ENCODE peak calls at places on chromosomes 11 and 22, in four cellular contexts. E is heart left ventricle, T is uterus, X is Peyer's patch. C is an unnamed sample. For H3K9me3, the result is how much of the 10 kb centered on the place peaks cover.

GRCh38 chr11:45233121-45233803 is 52.9 kb downstream of the SYT13 start:
- DNase-seq in E (peak), X (peak), T (peak), C (peak)

GRCh38 chr11:14898286-14899086 is 6.5 kb upstream of the CYP2R1 start:
- DNase-seq in T (no peak), X (no peak), E (no peak), C (no peak)

GRCh38 chr22:43011079-43011478 is 3.9 kb downstream of the PACSIN2 start:
- DNase-seq in E (no peak), X (no peak), T (no peak), C (peak)

GRCh38 chr11:65506770-65507485 is 8.1 kb downstream of the MALAT1 start:
- DNase-seq in X (peak), E (peak), T (no peak), C (no peak)

GRCh38 chr11:83641511-83641910 is 355.3 kb upstream of the CCDC90B start:
- DNase-seq in T (peak), E (peak), X (no peak), C (no peak)

GRCh38 chr11:77299528-77299993 is 1.9 kb downstream of the GDPD4 start:
- DNase-seq in E (no peak), T (no peak), X (peak), C (no peak)

GRCh38 chr11:126544311-126545056 is 189.0 kb downstream of the ST3GAL4 start:
- DNase-seq in X (no peak), E (no peak), T (peak), C (no peak)

GRCh38 chr22:37263966-37264887 is 18.1 kb upstream of the CYTH4 start:
- DNase-seq in T (no peak), X (no peak), E (no peak), C (no peak)

GRCh38 chr22:21726650-21727049 is 8.9 kb downstream of the YPEL1 start:
- DNase-seq in X (no peak), E (no peak), T (no peak), C (no peak)

GRCh38 chr22:47122441-47123000 is 360.1 kb downstream of the TBC1D22A start:
- DNase-seq in X (no peak), T (no peak), E (no peak), C (peak)

GRCh38 chr11:128701086-128701485 is 7.2 kb downstream of the FLI1 start:
- DNase-seq in T (no peak), E (no peak), X (no peak), C (no peak)

GRCh38 chr11:74492084-74492483 is 1.4 kb downstream of the LIPT2 start:
- DNase-seq in E (no peak), T (no peak), X (no peak), C (no peak)

GRCh38 chr11:68383976-68384501 is 71.6 kb downstream of the LRP5 start:
- DNase-seq in T (peak), E (peak), X (peak), C (no peak)

GRCh38 chr11:129324533-129325175 is 51.0 kb upstream of the BARX2 start:
- DNase-seq in X (peak), E (no peak), T (no peak), C (peak)

GRCh38 chr22:37309221-37310074 is 27.1 kb downstream of the CYTH4 start:
- DNase-seq in E (no peak), T (no peak), X (peak), C (no peak)

DNA sequence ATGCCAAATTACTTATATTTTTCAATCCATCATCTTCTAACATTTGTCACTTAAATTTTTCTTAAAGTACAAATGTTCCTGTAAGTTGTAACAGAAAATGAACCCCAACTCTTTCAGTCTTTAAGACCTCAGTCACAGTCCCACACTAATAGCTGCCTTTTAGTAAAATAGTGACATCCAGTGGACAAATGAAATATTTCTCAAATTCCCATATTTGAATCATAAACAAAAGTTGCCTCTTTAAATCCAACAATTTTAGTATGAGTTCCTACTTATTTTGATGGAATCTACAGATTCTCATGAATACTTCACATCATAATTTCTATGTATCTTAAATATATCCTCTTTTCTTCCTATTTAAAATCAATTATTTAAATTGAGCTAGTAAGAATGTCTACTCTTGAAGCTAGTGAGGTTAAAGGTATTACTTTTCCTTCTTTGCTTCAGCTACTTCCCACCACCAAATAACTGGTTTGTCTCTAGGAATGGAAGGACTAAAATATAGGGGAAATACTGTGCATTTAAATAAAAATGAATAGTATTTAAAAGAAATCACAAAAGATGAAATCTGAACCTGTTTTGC is 9.2 kb downstream of the LIN7C start:
- DNase-seq in T (no peak), E (no peak), X (no peak), C (no peak)
- TF ChIP-seq CTCF in T (peak), E (peak), X (peak), C (peak)

GRCh38 chr11:120337896-120338840 is 2.0 kb downstream of the ARHGEF12 start:
- DNase-seq in T (no peak), X (no peak), E (no peak), C (no peak)
- TF ChIP-seq POLR2A in T (no peak), X (no peak), E (no peak), C (no peak)

GRCh38 chr22:49062155-49063039 is 765.3 kb downstream of the BRD1 start:
- DNase-seq in T (no peak), X (no peak), E (no peak), C (no peak)
- H3K9me3 ChIP-seq in T (under half), X (under half), E (under half), C (under half)

GRCh38 chr11:11722861-11723260 is 101.1 kb upstream of the GALNT18 start:
- DNase-seq in T (no peak), X (no peak), E (no peak), C (no peak)
- TF ChIP-seq CTCF in T (no peak), X (no peak), E (no peak), C (no peak)

GRCh38 chr11:75814686-75815344 is at the start of gene UVRAG:
- DNase-seq in T (peak), X (peak), E (peak), C (peak)
- TF ChIP-seq POLR2A in T (peak), X (peak), E (peak), C (peak)

GRCh38 chr11:60367896-60368295 is 10.4 kb upstream of the MS4A7 start:
- DNase-seq in X (no peak), E (no peak), T (no peak), C (no peak)

GRCh38 chr11:60370252-60370810 is 8.0 kb upstream of the MS4A7 start:
- DNase-seq in T (no peak), E (no peak), X (no peak), C (no peak)

GRCh38 chr11:60370811-60371297 is 7.5 kb upstream of the MS4A7 start:
- DNase-seq in E (no peak), T (no peak), X (no peak), C (no peak)

GRCh38 chr11:60363542-60364525 is 14.5 kb upstream of the MS4A7 start:
- DNase-seq in E (peak), X (peak), T (peak), C (peak)

DNA sequence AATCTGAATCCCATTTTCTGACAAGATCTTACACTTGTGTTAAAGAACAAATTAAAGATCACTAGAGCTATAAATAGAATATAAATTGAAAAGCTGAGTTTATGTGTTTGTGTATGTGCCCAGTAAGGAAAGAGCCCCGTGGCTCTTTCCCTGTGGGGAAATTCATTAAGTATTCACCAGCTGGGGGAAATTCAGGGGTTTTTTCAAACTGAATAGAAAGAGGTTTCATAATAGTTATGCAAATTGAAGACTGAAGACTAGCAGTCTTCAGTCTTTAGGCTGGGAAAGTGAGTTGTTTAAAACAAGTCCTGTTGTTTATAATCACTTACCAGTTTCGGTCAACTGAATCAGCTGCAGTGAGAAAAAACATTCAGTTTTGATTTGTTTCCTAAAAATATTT is 11.3 kb upstream of the MS4A7 start:
- DNase-seq in X (no peak), E (no peak), T (no peak), C (no peak)
- H3K9me3 ChIP-seq in X (under half), E (under half), T (under half), C (under half)

DNA sequence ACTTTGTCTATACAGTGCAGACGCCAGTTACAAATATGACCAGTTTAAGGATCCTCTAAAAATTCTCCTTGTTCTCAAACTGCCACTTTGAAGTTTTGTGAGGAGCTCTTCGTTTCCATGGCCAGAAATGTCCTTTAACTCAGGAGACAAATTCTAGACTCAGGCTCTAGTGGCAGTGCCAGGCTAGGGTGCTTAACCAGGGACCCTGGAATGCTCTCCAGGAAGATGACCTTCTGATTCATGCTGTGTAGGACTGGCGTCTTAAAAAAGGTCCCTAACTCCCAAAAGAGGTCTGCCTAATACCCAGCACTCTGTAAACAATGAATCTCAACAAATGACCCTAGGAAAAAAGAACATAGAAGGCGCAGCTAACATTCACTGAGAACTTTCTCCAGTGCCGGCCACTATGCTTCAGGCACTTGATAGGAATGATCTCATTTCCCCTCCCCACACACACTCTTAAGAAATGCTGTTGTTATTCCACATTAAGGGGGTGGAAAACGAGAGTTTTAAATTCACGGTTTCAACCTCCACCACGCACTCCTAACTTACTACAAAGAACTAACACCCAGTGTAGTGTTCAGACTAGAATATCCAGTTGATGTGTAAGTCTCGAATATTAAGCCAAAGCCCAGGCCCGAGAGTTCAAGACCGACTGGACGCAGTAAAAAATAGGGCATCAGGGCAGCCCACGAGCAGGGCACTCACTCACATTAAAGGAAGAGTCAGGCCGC is 763 bp downstream of the NXF1 start:
- DNase-seq in T (no peak), X (no peak), E (no peak), C (no peak)
- TF ChIP-seq CTCF in T (no peak), X (no peak), E (no peak), C (no peak)

GRCh38 chr11:120499859-120500258 is 11.7 kb upstream of the GRIK4 start:
- DNase-seq in T (no peak), E (no peak), X (no peak), C (no peak)

GRCh38 chr11:120489799-120490198 is 21.7 kb upstream of the GRIK4 start:
- DNase-seq in X (no peak), T (no peak), E (no peak), C (no peak)

GRCh38 chr11:120499088-120499487 is 12.5 kb upstream of the GRIK4 start:
- DNase-seq in X (no peak), E (no peak), T (no peak), C (no peak)

GRCh38 chr11:120492486-120492885 is 19.1 kb upstream of the GRIK4 start:
- DNase-seq in X (no peak), T (no peak), E (no peak), C (no peak)

DNA sequence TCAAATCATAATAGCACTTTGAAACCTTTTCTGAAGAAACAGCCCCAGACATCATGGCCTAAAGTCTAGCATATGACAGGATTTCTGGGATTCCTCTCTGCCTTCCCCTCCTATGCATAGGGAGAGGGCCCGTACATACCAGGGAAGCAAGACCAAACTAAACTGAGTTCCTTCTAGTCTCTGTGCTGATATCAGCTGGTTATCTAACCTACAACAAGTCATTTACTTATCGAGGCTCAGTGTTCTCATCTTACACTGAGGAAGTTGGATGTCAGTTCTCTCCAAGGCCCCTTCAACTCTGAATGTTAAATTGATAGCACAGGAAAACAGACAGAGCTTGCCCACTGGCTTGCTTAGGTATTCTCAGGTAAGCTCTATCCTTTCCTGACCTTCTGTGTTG is 17.0 kb upstream of the GRIK4 start:
- DNase-seq in T (no peak), E (no peak), X (no peak), C (no peak)
- TF ChIP-seq POLR2A in T (no peak), E (no peak), X (no peak), C (no peak)